ENCODE peak calls at places on chromosome 18, in six cellular contexts. V is IMR-90; R is CD8-positive, alpha-beta memory T cell; L is left ventricle myocardium inferior; M is T-helper 2 cell; S is HFFc6. Q is an unnamed sample.

GRCh38 chr18:10010611-10011015 is 96.8 kb downstream of the VAPA start:
- DNase-seq in L (peak; percentile 64), V (peak; percentile 92), R (no peak), S (peak; percentile 92), M (no peak), Q (peak; percentile 8)

GRCh38 chr18:28984731-28985130 is 807.8 kb upstream of the CDH2 start:
- DNase-seq in L (no peak), R (no peak), M (no peak), S (no peak), V (peak; percentile 33), Q (no peak)

GRCh38 chr18:48545690-48546365 is 7.0 kb downstream of the CTIF start:
- DNase-seq in V (peak; percentile 90), L (peak; percentile 61), M (no peak), R (no peak), S (peak; percentile 83), Q (no peak)

GRCh38 chr18:72847134-72847533 is 20.7 kb downstream of the NETO1 start:
- DNase-seq in R (no peak), M (no peak), V (no peak), L (no peak), S (no peak), Q (no peak)

GRCh38 chr18:49017813-49018552 is 67.2 kb upstream of the SMAD7 start:
- DNase-seq in V (no peak), L (no peak), M (no peak), R (no peak), S (no peak), Q (no peak)

GRCh38 chr18:9910071-9910470 is 3.7 kb upstream of the VAPA start:
- DNase-seq in R (no peak), L (no peak), V (no peak), S (no peak), M (no peak), Q (no peak)

GRCh38 chr18:53534203-53534602 is 690.3 kb downstream of the MBD2 start:
- DNase-seq in S (no peak), M (no peak), V (no peak), L (no peak), R (no peak), Q (no peak)

GRCh38 chr18:50194623-50195532 is at the start of gene MYO5B:
- DNase-seq in V (no peak), L (peak; percentile 33), R (no peak), M (peak; percentile 19), S (no peak), Q (no peak)

GRCh38 chr18:60892855-60893254 is 440.4 kb upstream of the CDH20 start:
- DNase-seq in R (no peak), S (no peak), M (no peak), L (no peak), V (no peak), Q (peak; percentile 16)

GRCh38 chr18:36942264-36942663 is 113.3 kb downstream of the KIAA1328 start:
- DNase-seq in S (peak; percentile 25), R (no peak), V (peak; percentile 53), L (no peak), M (no peak), Q (peak; percentile 36)

GRCh38 chr18:55321268-55322175 is 266.5 kb downstream of the TCF4 start:
- DNase-seq in M (no peak), S (peak; percentile 91), R (no peak), V (peak; percentile 89), L (peak; percentile 95), Q (peak; percentile 13)

GRCh38 chr18:56873441-56874140 is 222.4 kb downstream of the WDR7 start:
- DNase-seq in M (no peak), S (no peak), V (no peak), R (no peak), L (no peak), Q (no peak)

GRCh38 chr18:76610933-76611749 is 116.1 kb upstream of the ZNF516 start:
- DNase-seq in V (peak; percentile 61), S (no peak), R (no peak), M (no peak), L (no peak), Q (no peak)

GRCh38 chr18:25038261-25038660 is 313.7 kb downstream of the ZNF521 start:
- DNase-seq in M (no peak), S (no peak), L (no peak), R (no peak), V (no peak), Q (no peak)

GRCh38 chr18:14914771-14915170 is 166.8 kb downstream of the ANKRD30B start:
- DNase-seq in L (no peak), R (no peak), M (no peak), S (no peak), V (no peak), Q (no peak)

Q was measured in RCC 7860.